ENCODE peak calls at places on chromosome X, in five cellular contexts. K, M, Z, D and X are unnamed samples.

GRCh38 chrX:69154051-69154450 is 11.2 kb downstream of the PJA1 start:
- DNase-seq in K (no peak), M (peak), Z (no peak), D (no peak), X (no peak)

GRCh38 chrX:129961180-129962083 is 21.0 kb upstream of the BCORL1 start:
- DNase-seq in K (no peak), M (peak), Z (no peak), D (no peak), X (peak)

GRCh38 chrX:135923353-135923752 is 29.8 kb downstream of the SAGE1 start:
- DNase-seq in K (no peak), M (peak), Z (no peak), D (no peak), X (no peak)

GRCh38 chrX:153970398-153971123 is 1.1 kb downstream of the HCFC1 start:
- DNase-seq in K (peak), M (peak), Z (peak), D (peak), X (peak)

GRCh38 chrX:114344756-114345155 is 239.1 kb upstream of the HTR2C start:
- DNase-seq in K (peak), M (no peak), Z (no peak), D (peak), X (peak)

GRCh38 chrX:129427267-129427666 is 96.0 kb downstream of the SMARCA1 start:
- DNase-seq in K (no peak), M (no peak), Z (no peak), D (no peak), X (no peak)

GRCh38 chrX:8042304-8042703 is 115.1 kb upstream of the PNPLA4 start:
- DNase-seq in K (no peak), M (peak), Z (no peak), D (no peak), X (no peak)

GRCh38 chrX:127726227-127726626 is 326.0 kb downstream of the ACTRT1 start:
- DNase-seq in K (no peak), M (no peak), Z (no peak), D (no peak), X (no peak)

GRCh38 chrX:38212246-38212645 is 8.4 kb downstream of the SRPX start:
- DNase-seq in K (no peak), M (no peak), Z (no peak), D (peak), X (no peak)

GRCh38 chrX:65705439-65705838 is 38.0 kb downstream of the MSN start:
- DNase-seq in K (no peak), M (no peak), Z (no peak), D (no peak), X (no peak)

GRCh38 chrX:125205084-125205917 is 114.4 kb upstream of the TEX13C start:
- DNase-seq in K (no peak), M (peak), Z (peak), D (no peak), X (peak)

GRCh38 chrX:57528670-57529255 is 63.0 kb upstream of the ZXDB start:
- DNase-seq in K (no peak), M (peak), Z (no peak), D (peak), X (no peak)

GRCh38 chrX:77446029-77446585 is 1.1 kb upstream of the FGF16 start:
- DNase-seq in K (no peak), M (peak), Z (no peak), D (no peak), X (no peak)

GRCh38 chrX:103453655-103454054 is 65.6 kb downstream of the RAB40A start:
- DNase-seq in K (peak), M (no peak), Z (no peak), D (peak), X (peak)

GRCh38 chrX:100449696-100450606 is 39.9 kb upstream of the PCDH19 start:
- DNase-seq in K (no peak), M (peak), Z (no peak), D (no peak), X (no peak)

GRCh38 chrX:54865208-54865607 is 55.4 kb upstream of the TRO start:
- DNase-seq in K (no peak), M (no peak), Z (no peak), D (no peak), X (no peak)

GRCh38 chrX:37509349-37509748 is 62.1 kb upstream of the LANCL3 start:
- DNase-seq in K (no peak), M (peak), Z (no peak), D (peak), X (no peak)

GRCh38 chrX:140723251-140723650 is 13.7 kb downstream of the LINC00632 start:
- DNase-seq in K (no peak), M (no peak), Z (no peak), D (peak), X (no peak)

GRCh38 chrX:54494166-54494969 is 1.7 kb downstream of the FGD1 start:
- DNase-seq in K (no peak), M (no peak), Z (no peak), D (peak), X (no peak)

GRCh38 chrX:38732866-38733265 is 68.4 kb upstream of the MID1IP1 start:
- DNase-seq in K (no peak), M (no peak), Z (no peak), D (no peak), X (no peak)